ENCODE peak calls at places on chromosomes 16 and 17, in six cellular contexts. Y is fibroblast of lung; D is SW 1271; X is stimulated activated CD8-positive, alpha-beta memory T cell treated with anti-CD3 and anti-CD28 coated beads, Interleukin-12 subunit alpha, Interleukin-12 subunit beta, amount 100 ng/mL, for 4 hours; R is stimulated activated CD4-positive, alpha-beta T cell treated with anti-CD3 and anti-CD28 coated beads, Interleukin-15, amount 100 ng/mL, for 24 hours; W is HepG2. J is an unnamed sample.

GRCh38 chr17:2347805-2348685 is 10.7 kb downstream of the SGSM2 start:
- DNase-seq in X (no peak), Y (peak), W (peak), R (no peak), D (no peak), J (peak)

GRCh38 chr17:1324201-1324750 is 44.8 kb downstream of the TRARG1 start:
- DNase-seq in D (no peak), Y (no peak), X (no peak), W (no peak), R (no peak), J (no peak)

GRCh38 chr17:30992551-30992950 is 21.7 kb downstream of the RNF135 start:
- DNase-seq in W (no peak), D (no peak), R (no peak), Y (no peak), X (no peak), J (no peak)

GRCh38 chr17:80133626-80133970 is 13.3 kb downstream of the EIF4A3 start:
- DNase-seq in D (no peak), R (no peak), X (no peak), Y (no peak), W (no peak), J (no peak)

GRCh38 chr17:58521680-58522079 is 7.2 kb upstream of the MTMR4 start:
- DNase-seq in W (no peak), D (no peak), R (no peak), X (no peak), Y (no peak), J (no peak)

GRCh38 chr16:68361485-68361884 is 50.7 kb downstream of the PRMT7 start:
- DNase-seq in Y (no peak), R (no peak), W (no peak), X (no peak), D (no peak), J (no peak)

GRCh38 chr17:20896153-20896649 is 146.6 kb downstream of the USP22 start:
- DNase-seq in X (peak), R (peak), W (no peak), D (peak), Y (no peak), J (no peak)

GRCh38 chr16:56903866-56904265 is 28.1 kb upstream of the HERPUD1 start:
- DNase-seq in W (no peak), D (no peak), R (no peak), Y (no peak), X (no peak), J (no peak)

GRCh38 chr17:10156579-10157488 is 41.6 kb downstream of the GAS7 start:
- DNase-seq in D (no peak), Y (no peak), R (no peak), W (no peak), X (peak), J (peak)

GRCh38 chr17:35256629-35257028 is 13.8 kb downstream of the SLFN5 start:
- DNase-seq in D (no peak), Y (no peak), W (no peak), X (no peak), R (no peak), J (no peak)

GRCh38 chr17:42485680-42486079 is 27.0 kb downstream of the ATP6V0A1 start:
- DNase-seq in X (no peak), W (no peak), R (no peak), Y (no peak), D (no peak), J (no peak)

GRCh38 chr16:12317856-12318591 is 341.5 kb downstream of the SNX29 start:
- DNase-seq in D (no peak), W (no peak), Y (no peak), R (no peak), X (no peak), J (no peak)

GRCh38 chr16:1413684-1414531 is 596 bp downstream of the UNKL start:
- DNase-seq in D (no peak), R (peak), W (no peak), Y (peak), X (peak), J (peak)

GRCh38 chr16:75754126-75754525 is 27.8 kb upstream of the CPHXL start:
- DNase-seq in W (peak), X (no peak), D (no peak), Y (no peak), R (no peak), J (no peak)

GRCh38 chr17:17645961-17646360 is 35.3 kb upstream of the RAI1 start:
- DNase-seq in W (no peak), R (no peak), X (no peak), D (no peak), Y (peak), J (no peak)

GRCh38 chr16:81397879-81398516 is 46.6 kb upstream of the CMIP start:
- DNase-seq in X (no peak), D (no peak), R (no peak), W (no peak), Y (no peak), J (no peak)

GRCh38 chr17:18362509-18363020 is 785 bp downstream of the SHMT1 start:
- DNase-seq in R (peak), Y (peak), X (no peak), W (peak), D (no peak), J (peak)

J was measured in left lung.